ENCODE peak calls at places on chromosome 14, in six cellular contexts. E is psoas muscle, H is right lobe of liver, D is hepatocyte, K is OCI-LY7, A is lung. W is an unnamed sample.

GRCh38 chr14:45705954-45706353 is 453.0 kb upstream of the MIS18BP1 start:
- DNase-seq in E (no peak), H (no peak), D (no peak), K (no peak), A (no peak), W (no peak)

GRCh38 chr14:92121207-92121669 is 268 bp downstream of the NDUFB1 start:
- DNase-seq in E (peak; percentile 44), H (peak; percentile 60), D (peak; percentile 45), K (peak; percentile 52), A (peak; percentile 50), W (no peak)

GRCh38 chr14:72111921-72112320 is 179.7 kb downstream of the RGS6 start:
- DNase-seq in E (no peak), H (no peak), D (no peak), K (no peak), A (no peak), W (no peak)

GRCh38 chr14:55425091-55425490 is 13.5 kb upstream of the ATG14 start:
- DNase-seq in E (no peak), H (no peak), D (no peak), K (no peak), A (no peak), W (no peak)

GRCh38 chr14:100555436-100556067 is 31.7 kb downstream of the BEGAIN start:
- DNase-seq in E (no peak), H (no peak), D (no peak), K (no peak), A (no peak), W (no peak)

GRCh38 chr14:59301354-59301753 is 112.9 kb downstream of the DAAM1 start:
- DNase-seq in E (no peak), H (no peak), D (no peak), K (peak; percentile 96), A (no peak), W (peak; percentile 82)

GRCh38 chr14:64294672-64295413 is 672 bp upstream of the ESR2 start:
- DNase-seq in E (peak; percentile 74), H (peak; percentile 81), D (peak; percentile 87), K (peak; percentile 90), A (peak; percentile 82), W (peak; percentile 82)

GRCh38 chr14:92651793-92652382 is 96.5 kb downstream of the LGMN start:
- DNase-seq in E (peak; percentile 52), H (peak; percentile 70), D (no peak), K (no peak), A (peak; percentile 54), W (peak; percentile 72)

GRCh38 chr14:35844494-35844893 is 18.4 kb downstream of the BRMS1L start:
- DNase-seq in E (no peak), H (no peak), D (no peak), K (no peak), A (no peak), W (no peak)

GRCh38 chr14:24398943-24399801 is at the start of gene NYNRIN:
- DNase-seq in E (peak; percentile 65), H (peak; percentile 61), D (peak; percentile 79), K (no peak), A (no peak), W (peak; percentile 15)

GRCh38 chr14:44901696-44902095 is 60.1 kb downstream of the KLHL28 start:
- DNase-seq in E (no peak), H (no peak), D (no peak), K (no peak), A (no peak), W (no peak)

GRCh38 chr14:100069161-100069800 is 4.1 kb downstream of the EVL start:
- DNase-seq in E (no peak), H (no peak), D (no peak), K (no peak), A (no peak), W (no peak)

GRCh38 chr14:86022031-86022629 is 492.2 kb downstream of the FLRT2 start:
- DNase-seq in E (no peak), H (no peak), D (no peak), K (no peak), A (no peak), W (no peak)

GRCh38 chr14:61812347-61813100 is 50.3 kb downstream of the SNAPC1 start:
- DNase-seq in E (peak; percentile 19), H (peak; percentile 17), D (peak; percentile 32), K (no peak), A (no peak), W (no peak)

GRCh38 chr14:95993768-95994592 is 45.2 kb upstream of the C14orf132 start:
- DNase-seq in E (no peak), H (no peak), D (peak; percentile 78), K (peak; percentile 80), A (no peak), W (peak; percentile 48)

GRCh38 chr14:69327507-69327906 is 67.5 kb downstream of the GALNT16 start:
- DNase-seq in E (no peak), H (no peak), D (no peak), K (no peak), A (no peak), W (no peak)

GRCh38 chr14:73850940-73851339 is 691 bp upstream of the PTGR2 start:
- DNase-seq in E (no peak), H (no peak), D (peak; percentile 20), K (no peak), A (no peak), W (no peak)

GRCh38 chr14:36224176-36224575 is 47.7 kb upstream of the PTCSC3 start:
- DNase-seq in E (no peak), H (no peak), D (no peak), K (no peak), A (no peak), W (no peak)

GRCh38 chr14:50007123-50007903 is 109.1 kb downstream of the VCPKMT start:
- DNase-seq in E (no peak), H (no peak), D (peak; percentile 37), K (peak; percentile 24), A (no peak), W (no peak)

GRCh38 chr14:68112456-68112855 is 292.9 kb downstream of the RAD51B start:
- DNase-seq in E (no peak), H (no peak), D (no peak), K (no peak), A (no peak), W (no peak)

GRCh38 chr14:58078068-58078467 is 73.9 kb downstream of the ARMH4 start:
- DNase-seq in E (no peak), H (no peak), D (no peak), K (no peak), A (no peak), W (no peak)

GRCh38 chr14:32939254-32940065 is 781 bp downstream of the NPAS3 start:
- DNase-seq in E (peak; percentile 79), H (peak; percentile 82), D (peak; percentile 81), K (no peak), A (peak; percentile 43), W (no peak)

GRCh38 chr14:38662781-38663180 is 406.9 kb upstream of the CLEC14A start:
- DNase-seq in E (no peak), H (no peak), D (peak; percentile 6), K (no peak), A (no peak), W (no peak)

GRCh38 chr14:28772613-28773012 is 6.0 kb downstream of the FOXG1 start:
- DNase-seq in E (no peak), H (no peak), D (no peak), K (no peak), A (no peak), W (no peak)

GRCh38 chr14:99164712-99165111 is 107.3 kb downstream of the BCL11B start:
- DNase-seq in E (no peak), H (no peak), D (no peak), K (no peak), A (no peak), W (no peak)

GRCh38 chr14:63650336-63650952 is 8.8 kb upstream of the WDR89 start:
- DNase-seq in E (no peak), H (no peak), D (no peak), K (no peak), A (peak; percentile 77), W (peak; percentile 84)

DNA sequence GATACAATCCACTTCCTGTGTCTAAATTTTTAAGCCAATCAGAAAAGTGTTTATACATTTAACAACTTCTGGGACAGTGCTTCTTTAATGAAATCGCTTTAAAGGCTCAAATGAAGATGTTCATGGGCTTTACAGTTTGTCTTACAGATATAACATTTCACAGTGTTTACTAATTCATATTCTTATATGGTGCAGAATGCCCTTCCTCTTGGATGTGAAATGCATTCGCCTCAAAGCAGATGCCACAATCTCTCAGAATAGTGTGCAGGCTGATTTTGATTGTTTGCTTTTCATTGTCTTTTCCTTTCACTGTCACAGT is 200.1 kb upstream of the FOXN3 start:
- DNase-seq in E (no peak), H (no peak), D (no peak), K (no peak), A (no peak), W (no peak)
- H3K4me1 ChIP-seq in E (peaks cover 31% of the 10 kb centered on the region), H (peaks cover 20% of the 10 kb centered on the region), D (peaks cover 25% of the 10 kb centered on the region), K (peaks cover 67% of the 10 kb centered on the region), A (peaks cover 1% of the 10 kb centered on the region), W (peaks cover 81% of the 10 kb centered on the region)

GRCh38 chr14:52063107-52063506 is 5.8 kb downstream of the NID2 start:
- DNase-seq in E (no peak), H (no peak), D (peak; percentile 42), K (no peak), A (no peak), W (no peak)

GRCh38 chr14:52060080-52060479 is 8.8 kb downstream of the NID2 start:
- DNase-seq in E (no peak), H (no peak), D (no peak), K (no peak), A (no peak), W (no peak)

GRCh38 chr14:52061380-52061779 is 7.5 kb downstream of the NID2 start:
- DNase-seq in E (no peak), H (no peak), D (no peak), K (no peak), A (no peak), W (no peak)

GRCh38 chr14:52059614-52060013 is 9.2 kb downstream of the NID2 start:
- DNase-seq in E (no peak), H (no peak), D (no peak), K (no peak), A (no peak), W (no peak)

GRCh38 chr14:52061890-52062289 is 7.0 kb downstream of the NID2 start:
- DNase-seq in E (no peak), H (no peak), D (no peak), K (no peak), A (no peak), W (no peak)
- H3K4me1 ChIP-seq in E (no peaks in the 10 kb centered on the region), H (no peaks in the 10 kb centered on the region), D (peaks cover 32% of the 10 kb centered on the region), K (no peaks in the 10 kb centered on the region), A (peaks cover 8% of the 10 kb centered on the region), W (no peaks in the 10 kb centered on the region)

GRCh38 chr14:103404032-103404918 is 19.1 kb downstream of the MARK3 start:
- DNase-seq in E (no peak), H (no peak), D (peak; percentile 40), K (no peak), A (peak; percentile 32), W (no peak)
- H3K4me1 ChIP-seq in E (peaks cover 56% of the 10 kb centered on the region), H (peaks cover 31% of the 10 kb centered on the region), D (peaks cover 19% of the 10 kb centered on the region), K (peaks cover 34% of the 10 kb centered on the region), A (peaks cover 14% of the 10 kb centered on the region), W (peaks cover 41% of the 10 kb centered on the region)

DNA sequence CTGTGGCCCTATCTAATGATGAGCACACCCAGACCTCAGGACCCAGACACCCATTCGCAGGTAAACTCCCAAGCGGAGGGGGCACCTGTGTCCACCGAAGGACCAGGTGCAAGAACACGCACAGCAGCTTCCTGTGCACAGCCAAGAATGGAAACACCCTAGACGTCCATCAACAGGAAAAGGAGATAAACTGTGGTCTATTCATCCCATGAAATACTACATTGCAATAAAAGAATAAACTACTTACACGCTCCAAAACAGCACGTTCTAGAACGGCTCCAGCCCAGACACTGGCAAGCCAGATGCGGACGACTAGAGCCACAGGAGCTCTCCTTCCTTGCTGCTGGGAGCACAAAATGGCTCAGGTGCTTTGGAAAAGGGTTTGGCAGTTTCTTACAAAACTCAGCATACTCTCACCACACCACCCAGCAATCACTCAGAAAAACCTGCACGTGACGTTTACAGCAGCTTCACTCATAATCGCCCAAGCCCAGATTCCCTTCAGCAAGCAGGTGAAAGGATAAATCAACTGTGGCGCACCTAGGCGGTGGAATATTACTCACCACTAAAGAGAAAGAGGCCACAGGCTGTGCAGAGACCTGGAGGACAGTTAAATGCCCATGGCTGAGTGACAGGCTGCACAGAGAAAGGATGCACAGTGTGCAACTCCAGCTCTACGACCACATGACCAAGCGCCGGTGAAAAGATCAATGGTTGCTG is 21.0 kb downstream of the BRF1 start:
- DNase-seq in E (no peak), H (no peak), D (no peak), K (no peak), A (no peak), W (no peak)
- H3K4me1 ChIP-seq in E (peaks cover 26% of the 10 kb centered on the region), H (peaks cover 8% of the 10 kb centered on the region), D (peaks cover 6% of the 10 kb centered on the region), K (no peaks in the 10 kb centered on the region), A (peaks cover 7% of the 10 kb centered on the region), W (peaks cover 3% of the 10 kb centered on the region)